ENCODE peak calls at places on chromosomes 4 and X, in six cellular contexts. H, I, R, J, V and M are unnamed samples. For H3K4me1, the result is how much of the 10 kb centered on the place peaks cover.

GRCh38 chr4:76354517-76355473 is 48.3 kb downstream of the STBD1 start:
- DNase-seq in I (no peak), R (no peak), H (no peak), V (no peak), J (no peak), M (no peak)

GRCh38 chr4:7335363-7336066 is 99.2 kb downstream of the PSAPL1 start:
- DNase-seq in J (peak), V (peak), R (peak), I (peak), H (no peak), M (peak)

GRCh38 chr4:127236875-127237274 is 395.9 kb upstream of the INTU start:
- DNase-seq in R (no peak), I (peak), J (no peak), H (no peak), V (no peak), M (no peak)

GRCh38 chr4:77473509-77473908 is 132.1 kb upstream of the CXCL13 start:
- DNase-seq in V (no peak), R (peak), J (peak), I (peak), H (no peak), M (peak)

GRCh38 chr4:8120518-8120917 is 38.1 kb downstream of the ABLIM2 start:
- DNase-seq in R (no peak), I (no peak), H (no peak), V (no peak), J (no peak), M (no peak)

GRCh38 chr4:109816082-109816442 is 500 bp downstream of the GAR1 start:
- DNase-seq in H (no peak), J (peak), V (no peak), I (no peak), R (no peak), M (peak)

GRCh38 chr4:109877400-109877799 is 29.5 kb downstream of the LRIT3 start:
- DNase-seq in I (no peak), V (no peak), J (no peak), H (no peak), R (no peak), M (no peak)

GRCh38 chr4:187668683-187669082 is 326.9 kb upstream of the ZFP42 start:
- DNase-seq in I (peak), V (no peak), R (no peak), H (no peak), J (no peak), M (no peak)

GRCh38 chr4:175833574-175834350 is 21.7 kb upstream of the GPM6A start:
- DNase-seq in H (no peak), J (no peak), R (no peak), V (no peak), I (no peak), M (no peak)

GRCh38 chr4:147968641-147969040 is 236.8 kb downstream of the ARHGAP10 start:
- DNase-seq in J (no peak), H (no peak), V (no peak), I (peak), R (no peak), M (no peak)

GRCh38 chr4:6208416-6208815 is 8.1 kb upstream of the JAKMIP1 start:
- DNase-seq in V (no peak), R (no peak), I (no peak), J (no peak), H (peak), M (no peak)

GRCh38 chr4:158277558-158277957 is 67.3 kb downstream of the TMEM144 start:
- DNase-seq in V (no peak), R (no peak), I (no peak), H (no peak), J (no peak), M (no peak)

GRCh38 chrX:10988653-10989052 is 122.5 kb upstream of the HCCS start:
- DNase-seq in H (no peak), V (no peak), J (no peak), I (no peak), R (no peak), M (no peak)

GRCh38 chr4:85905761-85906160 is 430.8 kb downstream of the ARHGAP24 start:
- DNase-seq in I (no peak), H (no peak), V (no peak), J (no peak), R (no peak), M (no peak)

GRCh38 chr4:7808752-7809151 is 130.9 kb downstream of the AFAP1 start:
- DNase-seq in R (no peak), I (peak), H (no peak), J (no peak), V (no peak), M (no peak)

GRCh38 chrX:53284684-53285447 is 3.5 kb upstream of the IQSEC2 start:
- DNase-seq in V (peak), R (peak), I (peak), H (peak), J (peak), M (peak)

GRCh38 chr4:137213372-137214173 is 318.7 kb downstream of the PCDH18 start:
- DNase-seq in I (peak), H (no peak), V (no peak), J (no peak), R (no peak), M (no peak)

GRCh38 chrX:53287493-53288138 is 6.2 kb upstream of the IQSEC2 start:
- DNase-seq in J (no peak), R (no peak), V (peak), I (peak), H (peak), M (peak)

GRCh38 chr4:17492058-17492741 is 19.7 kb downstream of the QDPR start:
- DNase-seq in I (no peak), V (no peak), H (no peak), R (no peak), J (no peak), M (no peak)

GRCh38 chrX:123274796-123275195 is 90.7 kb downstream of the GRIA3 start:
- DNase-seq in I (no peak), H (no peak), V (no peak), R (no peak), J (no peak), M (no peak)

GRCh38 chrX:149937881-149938426 is 337 bp downstream of the EOLA2 start:
- DNase-seq in J (peak), I (peak), R (no peak), H (peak), V (peak), M (peak)

GRCh38 chrX:57172544-57172943 is 35.3 kb upstream of the SPIN2A start:
- DNase-seq in H (no peak), J (no peak), I (no peak), R (no peak), V (no peak), M (no peak)

GRCh38 chr4:77599378-77599777 is 6.2 kb upstream of the CXCL13 start:
- DNase-seq in V (no peak), H (no peak), I (peak), J (peak), R (peak), M (peak)

GRCh38 chr4:25578431-25578830 is 77.2 kb upstream of the SLC34A2 start:
- DNase-seq in V (no peak), R (peak), H (no peak), J (no peak), I (no peak), M (no peak)

GRCh38 chrX:13128104-13128503 is 83.7 kb upstream of the FAM9C start:
- DNase-seq in J (no peak), R (no peak), H (no peak), I (peak), V (no peak), M (no peak)

GRCh38 chrX:51408462-51408861 is 75.8 kb downstream of the NUDT10 start:
- DNase-seq in H (no peak), I (no peak), V (no peak), J (no peak), R (no peak), M (no peak)

GRCh38 chrX:39418936-39419659 is 617.8 kb downstream of the MID1IP1 start:
- DNase-seq in J (no peak), H (no peak), V (no peak), R (no peak), I (no peak), M (peak)

GRCh38 chrX:96684339-96685204 is at the start of gene DIAPH2:
- DNase-seq in H (peak), V (peak), R (peak), J (peak), I (peak), M (peak)

GRCh38 chr4:52979020-52979419 is 116.9 kb downstream of the RASL11B start:
- DNase-seq in J (no peak), R (no peak), I (no peak), V (no peak), H (no peak), M (no peak)

GRCh38 chr4:90495211-90495610 is 368.0 kb downstream of the CCSER1 start:
- DNase-seq in R (no peak), I (no peak), H (no peak), V (no peak), J (no peak), M (no peak)

GRCh38 chrX:138771042-138771441 is 59.5 kb upstream of the FGF13 start:
- DNase-seq in R (no peak), I (no peak), H (no peak), V (no peak), J (no peak), M (no peak)

DNA sequence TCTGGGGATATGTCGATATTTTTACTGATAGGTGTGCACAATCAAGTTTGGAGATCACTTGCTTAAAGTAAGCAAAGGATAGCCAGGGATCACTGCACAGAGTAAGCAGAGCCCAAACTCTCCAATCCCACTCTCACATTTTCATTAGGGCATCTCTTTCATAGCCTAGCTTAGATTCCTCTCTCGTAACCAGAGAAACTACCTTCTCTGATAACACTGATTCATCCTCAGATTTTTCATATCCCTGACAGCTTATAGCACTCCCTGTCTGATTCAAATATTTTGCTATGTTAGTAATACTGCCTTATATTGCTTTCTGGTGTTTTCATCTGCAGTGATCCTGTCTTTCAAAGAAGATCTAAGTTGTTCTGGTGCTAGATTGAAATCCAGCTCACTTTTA is 123.7 kb downstream of the CBLL2 start:
- DNase-seq in H (no peak), V (no peak), J (no peak), I (peak), R (no peak), M (no peak)
- H3K27ac ChIP-seq in H (no peak), V (no peak), J (no peak), I (no peak), R (no peak), M (no peak)

DNA sequence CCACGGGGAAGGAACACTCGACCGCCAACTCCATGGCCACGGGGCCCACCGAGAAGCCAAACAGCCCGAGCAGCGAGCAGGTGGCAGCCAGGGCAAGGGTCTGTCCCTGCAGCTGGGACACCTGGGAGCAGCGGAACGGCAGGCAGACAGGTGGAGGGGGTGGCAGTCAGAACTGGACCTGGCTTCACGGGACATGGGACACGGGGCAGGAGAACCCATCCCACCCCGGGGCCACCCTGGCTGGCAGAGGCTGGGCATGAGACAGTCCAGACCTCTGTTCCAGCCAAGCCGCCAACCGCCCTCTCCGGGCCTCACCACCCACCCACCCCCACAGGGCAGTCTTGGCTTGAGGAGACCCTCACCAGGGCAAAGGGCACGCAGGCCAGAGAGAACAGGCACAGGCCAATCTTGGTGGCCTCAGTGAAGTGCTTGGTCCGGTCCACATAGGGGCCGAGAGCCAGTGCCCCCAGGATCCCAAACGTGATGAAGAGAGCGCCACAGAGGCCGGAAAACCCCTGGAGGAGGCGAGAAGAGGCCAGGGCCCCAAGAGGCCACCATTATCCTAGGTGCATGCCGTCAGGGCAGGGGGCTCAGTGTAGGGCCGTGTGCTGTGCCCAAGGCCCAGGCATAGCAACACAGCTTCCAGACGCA is 5.6 kb downstream of the SLC49A3 start:
- DNase-seq in H (no peak), J (no peak), I (no peak), V (no peak), R (peak), M (no peak)
- H3K4me1 ChIP-seq in H (under half), J (under half), I (under half), V (under half), R (under half), M (under half)

GRCh38 chr4:56690393-56690971 is 9.4 kb upstream of the HOPX start:
- DNase-seq in J (no peak), R (no peak), I (no peak), V (no peak), H (no peak), M (no peak)
- TF ChIP-seq CTCF in J (no peak), R (peak), I (no peak), V (no peak), H (no peak), M (no peak)

DNA sequence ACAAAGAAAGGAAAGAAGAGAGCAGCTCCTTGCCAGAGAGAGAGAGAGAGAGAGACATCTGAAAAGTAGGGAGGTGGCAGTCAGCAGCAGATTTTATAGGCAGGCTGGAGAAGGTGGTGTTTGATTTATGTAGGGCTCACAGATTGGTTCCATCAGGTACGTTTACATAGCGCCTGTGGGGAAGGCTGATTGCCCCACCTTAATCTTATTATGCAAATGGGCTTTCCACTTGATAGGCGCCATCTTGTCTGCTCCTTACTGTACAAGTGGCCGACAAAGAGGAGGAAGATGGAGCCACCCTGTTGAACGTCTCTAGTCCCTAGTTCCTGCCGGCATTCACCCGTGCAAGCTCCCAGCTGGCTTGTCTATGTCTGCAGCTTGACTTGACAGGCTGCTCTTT is 49.1 kb upstream of the DHRSX start:
- DNase-seq in R (no peak), H (no peak), J (no peak), I (no peak), V (no peak), M (peak)
- H3K27ac ChIP-seq in R (peak), H (no peak), J (no peak), I (no peak), V (no peak), M (peak)

DNA sequence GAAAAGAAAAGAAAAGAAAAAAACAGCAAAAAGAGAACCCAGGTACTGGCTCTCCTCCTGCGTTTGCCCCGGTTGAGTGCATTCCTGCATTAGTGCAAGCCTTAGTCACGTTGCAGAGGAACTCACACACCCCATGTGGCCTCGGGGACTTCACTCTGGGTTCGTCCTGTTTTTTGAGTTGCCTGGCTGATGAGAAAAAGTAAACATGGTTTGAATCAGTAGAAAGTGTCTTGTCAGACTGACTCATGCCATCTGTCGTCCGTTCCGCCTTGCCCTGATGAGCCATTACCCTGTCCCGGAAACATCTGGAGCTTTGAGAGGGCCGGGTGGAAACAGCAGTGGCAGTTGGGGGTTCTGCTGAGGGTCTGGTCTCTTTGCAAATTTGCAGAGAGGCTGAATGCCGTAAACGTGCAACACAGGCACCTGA is 16.3 kb downstream of the CD99 start:
- DNase-seq in V (no peak), H (peak), I (peak), R (peak), J (no peak), M (peak)
- H3K4me1 ChIP-seq in V (half or more), H (half or more), I (under half), R (under half), J (under half), M (under half)

GRCh38 chr4:154293427-154293826 is 198.2 kb downstream of the DCHS2 start:
- DNase-seq in V (no peak), J (no peak), I (no peak), H (no peak), R (no peak), M (no peak)

GRCh38 chr4:154294951-154295350 is 196.6 kb downstream of the DCHS2 start:
- DNase-seq in I (no peak), H (no peak), R (no peak), V (no peak), J (no peak), M (no peak)

GRCh38 chr4:154292589-154292988 is 199.0 kb downstream of the DCHS2 start:
- DNase-seq in H (no peak), R (no peak), V (no peak), J (no peak), I (no peak), M (no peak)
- TF ChIP-seq CTCF in H (no peak), R (no peak), V (no peak), J (no peak), I (no peak), M (no peak)

DNA sequence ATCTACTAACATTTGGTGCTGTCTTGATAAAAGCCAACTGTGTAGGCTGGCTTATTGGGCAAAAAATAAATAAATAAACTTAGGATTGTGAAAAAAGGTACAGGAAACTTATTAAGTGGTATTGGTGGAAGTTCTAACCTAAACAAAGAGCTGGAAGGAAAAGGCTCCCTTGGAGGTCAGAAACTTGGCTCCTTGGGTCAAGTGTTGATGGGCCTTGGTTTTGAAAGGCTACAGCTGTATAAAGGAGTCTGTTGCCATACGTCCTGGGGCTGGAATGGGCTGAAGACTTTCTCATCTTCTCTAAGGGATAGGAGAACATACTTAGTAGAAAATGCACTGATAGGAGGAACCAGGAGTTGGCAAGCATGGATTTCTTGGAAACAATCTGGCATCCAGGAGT is 56.5 kb downstream of the PDLIM5 start:
- DNase-seq in I (peak), H (no peak), J (no peak), V (no peak), R (no peak), M (no peak)
- H3K27ac ChIP-seq in I (peak), H (peak), J (no peak), V (no peak), R (no peak), M (peak)

DNA sequence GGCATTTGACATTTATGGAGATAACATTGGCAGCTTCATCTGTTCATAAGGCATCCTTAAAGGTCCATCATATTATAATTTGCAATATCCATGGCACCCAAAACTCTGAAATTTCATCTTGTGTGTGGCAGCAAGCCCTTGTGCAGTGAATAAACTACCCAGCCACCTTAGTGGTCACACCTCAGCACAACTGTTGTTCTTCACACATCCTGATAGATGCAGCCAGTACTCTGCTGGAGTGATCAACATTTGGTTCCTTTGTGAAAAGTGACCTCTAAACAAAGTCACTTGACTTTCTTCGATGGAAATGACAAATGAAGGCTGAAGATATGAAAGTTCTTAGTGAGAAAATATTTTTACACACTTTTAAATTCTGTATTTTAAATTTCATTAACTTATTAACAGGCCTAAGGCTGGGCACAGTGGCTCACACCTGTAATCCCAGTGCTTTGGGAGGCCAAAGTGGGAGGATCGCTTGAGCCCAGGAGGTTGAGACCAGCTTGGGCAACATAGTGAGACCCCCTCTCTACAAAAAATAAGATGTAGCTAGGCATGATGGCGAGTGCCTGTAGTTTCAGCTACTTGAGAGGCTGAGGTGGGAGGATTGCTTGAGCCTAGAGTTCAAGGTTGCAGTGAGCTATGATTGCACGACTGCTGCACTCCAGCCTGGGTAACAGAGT is 161.4 kb downstream of the SPRY1 start:
- DNase-seq in H (no peak), J (no peak), R (no peak), V (no peak), I (no peak), M (no peak)
- H3K4me1 ChIP-seq in H (half or more), J (under half), R (under half), V (under half), I (under half), M (under half)

GRCh38 chr4:150216725-150217124 is 138.5 kb downstream of the DCLK2 start:
- DNase-seq in R (no peak), J (no peak), V (no peak), H (no peak), I (no peak), M (no peak)

GRCh38 chr4:150215601-150216000 is 137.4 kb downstream of the DCLK2 start:
- DNase-seq in H (no peak), R (no peak), J (no peak), I (no peak), V (no peak), M (peak)

GRCh38 chr4:150217804-150218203 is 139.6 kb downstream of the DCLK2 start:
- DNase-seq in R (no peak), I (no peak), H (no peak), V (no peak), J (no peak), M (no peak)

GRCh38 chr4:150218447-150218846 is 140.2 kb downstream of the DCLK2 start:
- DNase-seq in J (no peak), H (no peak), V (no peak), I (no peak), R (no peak), M (no peak)

DNA sequence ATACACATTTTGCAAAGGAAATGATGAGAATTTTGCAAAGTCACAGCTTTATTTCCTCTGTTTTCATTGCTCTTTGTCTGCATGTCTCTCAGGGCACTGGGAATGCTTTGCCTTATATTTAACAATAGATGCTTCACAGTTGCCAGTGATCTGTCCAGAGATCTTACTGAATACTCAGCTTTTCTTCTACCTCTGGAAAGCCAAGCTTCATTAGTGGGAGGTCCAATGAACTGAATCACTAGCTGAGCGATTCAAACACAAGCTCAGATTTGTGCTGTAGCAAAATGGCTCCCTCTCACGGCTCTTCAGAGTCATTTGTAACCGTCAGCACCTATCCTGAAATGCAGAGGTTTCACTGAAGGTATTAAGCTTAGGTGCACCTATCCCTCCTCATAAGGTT is 138.9 kb downstream of the DCLK2 start:
- DNase-seq in H (no peak), J (no peak), V (no peak), I (peak), R (no peak), M (peak)
- TF ChIP-seq CTCF in H (no peak), J (no peak), V (no peak), I (peak), R (peak), M (peak)